ENCODE peak calls at places on chromosomes 7 and 10, in nine cellular contexts. One of them, this sample, is unnamed.

GRCh38 chr7:122430710-122431109 is 126.2 kb upstream of the FEZF1 start:
- DNase-seq in hepatocyte: no peak
- DNase-seq in brain microvascular endothelial cell: no peak
- DNase-seq in WERI-Rb-1: no peak
- DNase-seq in left lung: no peak
- DNase-seq in H7: no peak
- DNase-seq in mesendoderm: no peak
- DNase-seq in astrocyte: no peak
- DNase-seq in mucosa of descending colon: no peak
- DNase-seq in this sample: peak; percentile 47

GRCh38 chr10:77501152-77501845 is 136.3 kb downstream of the KCNMA1 start:
- DNase-seq in hepatocyte: peak; percentile 62
- DNase-seq in brain microvascular endothelial cell: peak; percentile 90
- DNase-seq in WERI-Rb-1: no peak
- DNase-seq in left lung: no peak
- DNase-seq in H7: no peak
- DNase-seq in mesendoderm: no peak
- DNase-seq in astrocyte: peak; percentile 85
- DNase-seq in mucosa of descending colon: no peak
- DNase-seq in this sample: peak; percentile 77

GRCh38 chr10:44980309-44981171 is 1.9 kb upstream of the DEPP1 start:
- DNase-seq in hepatocyte: no peak
- DNase-seq in brain microvascular endothelial cell: no peak
- DNase-seq in WERI-Rb-1: no peak
- DNase-seq in left lung: no peak
- DNase-seq in H7: peak; percentile 65
- DNase-seq in mesendoderm: no peak
- DNase-seq in astrocyte: no peak
- DNase-seq in mucosa of descending colon: no peak
- DNase-seq in this sample: peak; percentile 80

GRCh38 chr10:30536578-30536977 is 93.0 kb downstream of the LYZL2 start:
- DNase-seq in hepatocyte: no peak
- DNase-seq in brain microvascular endothelial cell: no peak
- DNase-seq in WERI-Rb-1: no peak
- DNase-seq in left lung: no peak
- DNase-seq in H7: no peak
- DNase-seq in mesendoderm: no peak
- DNase-seq in astrocyte: no peak
- DNase-seq in mucosa of descending colon: no peak
- DNase-seq in this sample: no peak

GRCh38 chr7:17532861-17533404 is 234.5 kb downstream of the AHR start:
- DNase-seq in hepatocyte: no peak
- DNase-seq in brain microvascular endothelial cell: peak; percentile 89
- DNase-seq in WERI-Rb-1: no peak
- DNase-seq in left lung: no peak
- DNase-seq in H7: no peak
- DNase-seq in mesendoderm: no peak
- DNase-seq in astrocyte: peak; percentile 98
- DNase-seq in mucosa of descending colon: no peak
- DNase-seq in this sample: peak; percentile 92

GRCh38 chr10:21329995-21330627 is 195.4 kb downstream of the SKIDA1 start:
- DNase-seq in hepatocyte: peak; percentile 63
- DNase-seq in brain microvascular endothelial cell: peak; percentile 88
- DNase-seq in WERI-Rb-1: no peak
- DNase-seq in left lung: no peak
- DNase-seq in H7: no peak
- DNase-seq in mesendoderm: peak; percentile 37
- DNase-seq in astrocyte: peak; percentile 85
- DNase-seq in mucosa of descending colon: no peak
- DNase-seq in this sample: peak; percentile 83

GRCh38 chr7:138166681-138167080 is 90.4 kb downstream of the AKR1D1 start:
- DNase-seq in hepatocyte: no peak
- DNase-seq in brain microvascular endothelial cell: no peak
- DNase-seq in WERI-Rb-1: no peak
- DNase-seq in left lung: no peak
- DNase-seq in H7: no peak
- DNase-seq in mesendoderm: peak; percentile 77
- DNase-seq in astrocyte: no peak
- DNase-seq in mucosa of descending colon: no peak
- DNase-seq in this sample: no peak

GRCh38 chr7:27554826-27555225 is 107.9 kb downstream of the HIBADH start:
- DNase-seq in hepatocyte: no peak
- DNase-seq in brain microvascular endothelial cell: no peak
- DNase-seq in WERI-Rb-1: no peak
- DNase-seq in left lung: no peak
- DNase-seq in H7: no peak
- DNase-seq in mesendoderm: no peak
- DNase-seq in astrocyte: no peak
- DNase-seq in mucosa of descending colon: no peak
- DNase-seq in this sample: no peak

GRCh38 chr7:142329062-142329788 is 71.4 kb upstream of the PRSS58 start:
- DNase-seq in hepatocyte: no peak
- DNase-seq in brain microvascular endothelial cell: no peak
- DNase-seq in WERI-Rb-1: no peak
- DNase-seq in left lung: no peak
- DNase-seq in H7: no peak
- DNase-seq in mesendoderm: no peak
- DNase-seq in astrocyte: no peak
- DNase-seq in mucosa of descending colon: no peak
- DNase-seq in this sample: no peak

GRCh38 chr7:2373646-2374045 is 19.0 kb downstream of the EIF3B start:
- DNase-seq in hepatocyte: no peak
- DNase-seq in brain microvascular endothelial cell: no peak
- DNase-seq in WERI-Rb-1: no peak
- DNase-seq in left lung: no peak
- DNase-seq in H7: peak; percentile 39
- DNase-seq in mesendoderm: no peak
- DNase-seq in astrocyte: no peak
- DNase-seq in mucosa of descending colon: no peak
- DNase-seq in this sample: no peak

GRCh38 chr7:2373124-2373556 is 18.5 kb downstream of the EIF3B start:
- DNase-seq in hepatocyte: no peak
- DNase-seq in brain microvascular endothelial cell: no peak
- DNase-seq in WERI-Rb-1: no peak
- DNase-seq in left lung: no peak
- DNase-seq in H7: no peak
- DNase-seq in mesendoderm: no peak
- DNase-seq in astrocyte: no peak
- DNase-seq in mucosa of descending colon: no peak
- DNase-seq in this sample: no peak

GRCh38 chr7:2374401-2374800 is 19.8 kb downstream of the EIF3B start:
- DNase-seq in hepatocyte: no peak
- DNase-seq in brain microvascular endothelial cell: no peak
- DNase-seq in WERI-Rb-1: no peak
- DNase-seq in left lung: no peak
- DNase-seq in H7: peak; percentile 44
- DNase-seq in mesendoderm: no peak
- DNase-seq in astrocyte: no peak
- DNase-seq in mucosa of descending colon: no peak
- DNase-seq in this sample: no peak

GRCh38 chr7:2376351-2377154 is 21.9 kb downstream of the EIF3B start:
- DNase-seq in hepatocyte: no peak
- DNase-seq in brain microvascular endothelial cell: no peak
- DNase-seq in WERI-Rb-1: no peak
- DNase-seq in left lung: no peak
- DNase-seq in H7: no peak
- DNase-seq in mesendoderm: no peak
- DNase-seq in astrocyte: no peak
- DNase-seq in mucosa of descending colon: no peak
- DNase-seq in this sample: no peak

DNA sequence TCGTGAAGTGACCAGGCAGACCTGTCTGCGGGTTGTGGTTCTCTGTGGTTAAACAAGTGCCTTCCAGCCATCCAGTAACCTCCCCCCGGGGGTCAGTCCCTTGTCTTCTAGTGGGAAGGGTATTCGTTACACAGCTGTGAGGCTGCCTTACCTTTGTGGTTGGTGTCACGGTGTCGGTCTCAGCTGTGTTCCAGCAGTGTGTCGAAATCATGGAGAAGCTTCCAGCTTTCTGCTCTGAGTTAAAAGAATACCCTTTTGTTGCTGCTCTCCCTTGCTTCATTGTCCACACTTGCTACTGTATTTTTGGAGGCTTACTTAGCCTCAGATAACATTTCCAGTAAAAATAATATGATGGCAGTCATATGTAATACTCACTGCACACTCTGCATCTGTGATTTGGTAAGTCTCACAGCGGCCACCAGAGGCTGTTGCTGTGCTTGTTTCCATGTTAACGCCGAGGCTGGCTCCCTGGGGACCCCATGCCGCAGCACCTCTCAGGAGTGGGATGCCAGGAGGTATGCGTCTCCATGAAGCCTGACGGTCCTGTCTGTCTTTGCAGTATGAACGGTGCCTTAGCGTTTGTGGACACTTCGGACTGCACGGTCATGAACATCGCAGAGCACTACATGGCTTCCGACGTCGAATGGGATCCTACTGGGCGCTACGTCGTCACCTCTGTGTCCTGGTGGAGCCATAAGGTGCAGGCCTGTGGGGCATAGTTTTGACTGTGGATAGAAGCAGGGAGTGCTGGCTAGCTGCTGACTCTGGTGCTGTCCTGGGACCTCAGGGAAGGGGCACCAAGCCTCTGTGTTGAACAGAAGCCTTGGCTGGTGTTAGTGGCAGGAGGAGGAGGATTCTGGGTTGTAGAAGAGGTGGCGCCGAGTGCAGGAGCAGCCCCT is 20.5 kb downstream of the EIF3B start:
- DNase-seq in hepatocyte: no peak
- DNase-seq in brain microvascular endothelial cell: no peak
- DNase-seq in WERI-Rb-1: no peak
- DNase-seq in left lung: no peak
- DNase-seq in H7: no peak
- DNase-seq in mesendoderm: no peak
- DNase-seq in astrocyte: no peak
- DNase-seq in mucosa of descending colon: no peak
- DNase-seq in this sample: no peak
- H3K36me3 ChIP-seq in hepatocyte: no peaks in the 10 kb centered on the region
- H3K36me3 ChIP-seq in brain microvascular endothelial cell: peaks cover 88% of the 10 kb centered on the region
- H3K36me3 ChIP-seq in WERI-Rb-1: peaks cover 87% of the 10 kb centered on the region
- H3K36me3 ChIP-seq in left lung: no peaks in the 10 kb centered on the region
- H3K36me3 ChIP-seq in H7: peaks cover 76% of the 10 kb centered on the region
- H3K36me3 ChIP-seq in mesendoderm: peaks cover 49% of the 10 kb centered on the region
- H3K36me3 ChIP-seq in astrocyte: peaks cover 69% of the 10 kb centered on the region
- H3K36me3 ChIP-seq in mucosa of descending colon: peaks cover 38% of the 10 kb centered on the region
- H3K36me3 ChIP-seq in this sample: peaks cover 68% of the 10 kb centered on the region

DNA sequence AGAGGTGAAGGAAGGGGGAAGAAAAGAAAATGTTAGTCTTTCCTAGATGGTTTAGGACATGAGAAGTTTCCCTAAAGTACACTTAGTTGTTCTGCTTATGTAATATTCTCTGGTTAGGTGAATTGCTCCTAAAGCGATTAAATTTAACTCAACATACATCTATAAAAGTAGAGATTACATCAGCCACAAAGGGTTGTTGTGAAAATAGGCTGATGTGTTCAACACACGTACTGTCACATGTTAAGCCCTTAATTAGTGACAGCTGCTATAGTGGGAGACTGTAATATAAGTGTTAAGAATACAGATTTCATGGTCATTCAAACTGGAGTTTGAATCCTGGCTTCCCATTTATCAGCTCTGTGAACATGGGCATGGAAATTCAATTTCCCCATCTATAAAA is 12.8 kb downstream of the HECTD2 start:
- DNase-seq in hepatocyte: no peak
- DNase-seq in brain microvascular endothelial cell: no peak
- DNase-seq in WERI-Rb-1: no peak
- DNase-seq in left lung: no peak
- DNase-seq in H7: no peak
- DNase-seq in mesendoderm: no peak
- DNase-seq in astrocyte: no peak
- DNase-seq in mucosa of descending colon: no peak
- DNase-seq in this sample: no peak
- H3K36me3 ChIP-seq in hepatocyte: no peaks in the 10 kb centered on the region
- H3K36me3 ChIP-seq in brain microvascular endothelial cell: no peaks in the 10 kb centered on the region
- H3K36me3 ChIP-seq in WERI-Rb-1: no peaks in the 10 kb centered on the region
- H3K36me3 ChIP-seq in left lung: no peaks in the 10 kb centered on the region
- H3K36me3 ChIP-seq in H7: no peaks in the 10 kb centered on the region
- H3K36me3 ChIP-seq in mesendoderm: no peaks in the 10 kb centered on the region
- H3K36me3 ChIP-seq in astrocyte: no peaks in the 10 kb centered on the region
- H3K36me3 ChIP-seq in mucosa of descending colon: no peaks in the 10 kb centered on the region
- H3K36me3 ChIP-seq in this sample: no peaks in the 10 kb centered on the region

DNA sequence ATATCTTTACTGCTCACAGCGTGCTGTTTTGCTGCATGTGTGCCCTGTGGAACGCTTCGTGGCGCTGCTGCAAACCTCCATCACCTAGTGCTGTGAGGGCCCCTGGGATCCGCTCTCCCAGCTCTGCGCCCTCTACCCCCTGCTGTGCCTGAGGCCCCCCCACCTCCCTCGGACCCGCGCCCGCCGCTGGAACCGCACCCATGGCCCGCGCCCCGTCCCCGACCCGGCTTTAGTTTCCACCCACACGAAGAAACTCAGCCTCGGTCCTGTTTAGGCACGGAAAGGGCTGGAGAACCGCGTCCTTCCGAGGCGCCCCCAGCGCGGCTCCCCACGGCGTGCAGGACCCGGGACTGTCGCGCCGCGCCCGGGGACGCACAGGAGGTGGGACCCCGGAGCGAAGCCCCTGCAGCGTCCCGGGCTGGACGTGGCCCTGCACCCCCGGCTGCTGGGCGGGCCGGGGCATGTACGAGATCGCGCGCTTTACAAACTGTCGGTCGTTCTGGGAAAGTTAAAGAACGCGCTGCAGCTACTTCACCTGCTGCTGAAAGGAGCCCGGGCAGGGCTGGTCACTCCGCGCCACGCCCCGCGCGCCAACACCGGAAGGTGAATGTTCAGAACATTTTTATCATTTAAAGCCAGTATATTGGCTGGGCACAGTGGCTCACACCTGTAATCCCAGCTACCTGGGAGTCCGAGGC is 54.3 kb downstream of the BMS1 start:
- DNase-seq in hepatocyte: peak; percentile 34
- DNase-seq in brain microvascular endothelial cell: peak; percentile 32
- DNase-seq in WERI-Rb-1: peak; percentile 14
- DNase-seq in left lung: no peak
- DNase-seq in H7: peak; percentile 65
- DNase-seq in mesendoderm: no peak
- DNase-seq in astrocyte: peak; percentile 18
- DNase-seq in mucosa of descending colon: peak; percentile 28
- DNase-seq in this sample: peak; percentile 24
- H3K36me3 ChIP-seq in hepatocyte: no peaks in the 10 kb centered on the region
- H3K36me3 ChIP-seq in brain microvascular endothelial cell: no peaks in the 10 kb centered on the region
- H3K36me3 ChIP-seq in WERI-Rb-1: no peaks in the 10 kb centered on the region
- H3K36me3 ChIP-seq in left lung: no peaks in the 10 kb centered on the region
- H3K36me3 ChIP-seq in H7: no peaks in the 10 kb centered on the region
- H3K36me3 ChIP-seq in mesendoderm: no peaks in the 10 kb centered on the region
- H3K36me3 ChIP-seq in astrocyte: peaks cover 2% of the 10 kb centered on the region
- H3K36me3 ChIP-seq in mucosa of descending colon: no peaks in the 10 kb centered on the region
- H3K36me3 ChIP-seq in this sample: no peaks in the 10 kb centered on the region

DNA sequence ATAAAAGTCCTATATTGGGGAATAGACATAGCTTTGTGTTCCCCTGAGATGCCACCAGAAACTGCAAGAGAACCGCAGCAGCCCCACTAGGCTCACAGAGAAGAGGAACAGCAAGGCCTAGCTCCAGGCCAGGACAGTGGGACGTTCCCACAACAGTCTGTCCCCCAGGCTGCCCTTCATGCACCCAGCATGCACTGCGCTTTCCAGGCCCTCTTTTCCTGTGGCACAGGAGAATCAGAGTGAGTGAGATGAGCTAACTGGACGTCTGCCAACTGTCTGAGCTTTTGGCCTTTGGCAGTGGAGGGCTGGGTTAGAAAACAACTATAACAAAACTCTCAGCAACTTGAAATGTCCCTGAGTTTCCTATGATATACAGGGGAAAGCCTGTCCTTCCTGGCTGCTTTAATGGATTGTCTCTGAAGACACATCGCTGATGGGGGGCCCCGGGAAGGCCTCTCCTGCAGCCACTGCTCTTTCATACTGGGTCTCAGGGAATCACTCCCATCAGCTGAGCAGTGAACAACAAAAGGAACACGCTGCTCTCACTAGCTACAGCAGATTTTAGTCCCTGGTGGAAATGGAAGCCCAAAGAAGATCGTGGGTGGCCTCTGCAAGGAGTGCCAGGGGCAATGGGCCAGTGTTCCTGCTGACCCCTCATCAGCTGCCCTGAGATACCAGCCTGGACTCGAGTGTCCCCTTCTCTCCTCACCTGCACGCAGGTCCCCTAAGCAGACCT is 53.5 kb downstream of the PODXL start:
- DNase-seq in hepatocyte: peak; percentile 76
- DNase-seq in brain microvascular endothelial cell: peak; percentile 55
- DNase-seq in WERI-Rb-1: peak; percentile 53
- DNase-seq in left lung: no peak
- DNase-seq in H7: no peak
- DNase-seq in mesendoderm: no peak
- DNase-seq in astrocyte: no peak
- DNase-seq in mucosa of descending colon: no peak
- DNase-seq in this sample: no peak
- H3K36me3 ChIP-seq in hepatocyte: no peaks in the 10 kb centered on the region
- H3K36me3 ChIP-seq in brain microvascular endothelial cell: no peaks in the 10 kb centered on the region
- H3K36me3 ChIP-seq in WERI-Rb-1: peaks cover 65% of the 10 kb centered on the region
- H3K36me3 ChIP-seq in left lung: no peaks in the 10 kb centered on the region
- H3K36me3 ChIP-seq in H7: peaks cover 75% of the 10 kb centered on the region
- H3K36me3 ChIP-seq in mesendoderm: peaks cover 18% of the 10 kb centered on the region
- H3K36me3 ChIP-seq in astrocyte: peaks cover 2% of the 10 kb centered on the region
- H3K36me3 ChIP-seq in mucosa of descending colon: no peaks in the 10 kb centered on the region
- H3K36me3 ChIP-seq in this sample: no peaks in the 10 kb centered on the region

This sample was measured in bronchial epithelial cell.